ENCODE peak calls at places on chromosomes 7 and 10, in ten cellular contexts. One of them, this sample, is unnamed. For H3K27me3 and H3K9me3, the result is how much of the 10 kb centered on the place peaks cover.

GRCh38 chr7:34096777-34097176 is 191.4 kb downstream of the BMPER start:
- DNase-seq in mesenchymal stem cell: no peak
- DNase-seq in Peyer's patch: no peak
- DNase-seq in pancreas: no peak
- DNase-seq in transverse colon: no peak
- DNase-seq in spleen: no peak
- DNase-seq in colonic mucosa: no peak
- DNase-seq in heart left ventricle: no peak
- DNase-seq in SK-N-SH: no peak
- DNase-seq in tibial artery: no peak
- DNase-seq in this sample: no peak

GRCh38 chr7:130365511-130366441 is 14.5 kb upstream of the CPA1 start:
- DNase-seq in transverse colon: peak
- DNase-seq in Peyer's patch: peak
- DNase-seq in SK-N-SH: peak
- DNase-seq in heart left ventricle: no peak
- DNase-seq in tibial artery: peak
- DNase-seq in pancreas: peak
- DNase-seq in mesenchymal stem cell: peak
- DNase-seq in colonic mucosa: no peak
- DNase-seq in spleen: peak
- DNase-seq in this sample: peak

GRCh38 chr7:65477326-65477725 is 103.7 kb downstream of the ZNF92 start:
- DNase-seq in mesenchymal stem cell: no peak
- DNase-seq in pancreas: no peak
- DNase-seq in tibial artery: no peak
- DNase-seq in transverse colon: no peak
- DNase-seq in heart left ventricle: no peak
- DNase-seq in Peyer's patch: no peak
- DNase-seq in SK-N-SH: peak
- DNase-seq in spleen: no peak
- DNase-seq in colonic mucosa: no peak
- DNase-seq in this sample: no peak

GRCh38 chr7:77940647-77941046 is 142.1 kb downstream of the PHTF2 start:
- DNase-seq in mesenchymal stem cell: peak
- DNase-seq in heart left ventricle: no peak
- DNase-seq in pancreas: peak
- DNase-seq in SK-N-SH: peak
- DNase-seq in spleen: no peak
- DNase-seq in transverse colon: peak
- DNase-seq in tibial artery: no peak
- DNase-seq in Peyer's patch: no peak
- DNase-seq in colonic mucosa: no peak
- DNase-seq in this sample: no peak

GRCh38 chr10:60266513-60266912 is 123.2 kb downstream of the ANK3 start:
- DNase-seq in Peyer's patch: no peak
- DNase-seq in tibial artery: no peak
- DNase-seq in mesenchymal stem cell: no peak
- DNase-seq in transverse colon: no peak
- DNase-seq in colonic mucosa: no peak
- DNase-seq in SK-N-SH: no peak
- DNase-seq in heart left ventricle: no peak
- DNase-seq in pancreas: no peak
- DNase-seq in spleen: no peak
- DNase-seq in this sample: no peak

GRCh38 chr10:11339013-11339412 is 272.4 kb downstream of the USP6NL start:
- DNase-seq in heart left ventricle: no peak
- DNase-seq in Peyer's patch: no peak
- DNase-seq in colonic mucosa: no peak
- DNase-seq in SK-N-SH: no peak
- DNase-seq in pancreas: no peak
- DNase-seq in mesenchymal stem cell: no peak
- DNase-seq in tibial artery: no peak
- DNase-seq in transverse colon: no peak
- DNase-seq in spleen: no peak
- DNase-seq in this sample: no peak

GRCh38 chr10:61842755-61843497 is 58.6 kb upstream of the ARID5B start:
- DNase-seq in transverse colon: no peak
- DNase-seq in spleen: no peak
- DNase-seq in mesenchymal stem cell: peak
- DNase-seq in colonic mucosa: no peak
- DNase-seq in heart left ventricle: no peak
- DNase-seq in SK-N-SH: no peak
- DNase-seq in pancreas: no peak
- DNase-seq in Peyer's patch: no peak
- DNase-seq in tibial artery: no peak
- DNase-seq in this sample: no peak

GRCh38 chr7:127598318-127598717 is 4.8 kb downstream of the FSCN3 start:
- DNase-seq in tibial artery: no peak
- DNase-seq in Peyer's patch: no peak
- DNase-seq in heart left ventricle: no peak
- DNase-seq in colonic mucosa: no peak
- DNase-seq in transverse colon: no peak
- DNase-seq in spleen: no peak
- DNase-seq in pancreas: no peak
- DNase-seq in mesenchymal stem cell: no peak
- DNase-seq in SK-N-SH: no peak
- DNase-seq in this sample: no peak

GRCh38 chr7:121755286-121755685 is 117.7 kb upstream of the PTPRZ1 start:
- DNase-seq in pancreas: no peak
- DNase-seq in SK-N-SH: no peak
- DNase-seq in heart left ventricle: no peak
- DNase-seq in spleen: no peak
- DNase-seq in tibial artery: no peak
- DNase-seq in mesenchymal stem cell: no peak
- DNase-seq in Peyer's patch: no peak
- DNase-seq in transverse colon: no peak
- DNase-seq in colonic mucosa: no peak
- DNase-seq in this sample: no peak

DNA sequence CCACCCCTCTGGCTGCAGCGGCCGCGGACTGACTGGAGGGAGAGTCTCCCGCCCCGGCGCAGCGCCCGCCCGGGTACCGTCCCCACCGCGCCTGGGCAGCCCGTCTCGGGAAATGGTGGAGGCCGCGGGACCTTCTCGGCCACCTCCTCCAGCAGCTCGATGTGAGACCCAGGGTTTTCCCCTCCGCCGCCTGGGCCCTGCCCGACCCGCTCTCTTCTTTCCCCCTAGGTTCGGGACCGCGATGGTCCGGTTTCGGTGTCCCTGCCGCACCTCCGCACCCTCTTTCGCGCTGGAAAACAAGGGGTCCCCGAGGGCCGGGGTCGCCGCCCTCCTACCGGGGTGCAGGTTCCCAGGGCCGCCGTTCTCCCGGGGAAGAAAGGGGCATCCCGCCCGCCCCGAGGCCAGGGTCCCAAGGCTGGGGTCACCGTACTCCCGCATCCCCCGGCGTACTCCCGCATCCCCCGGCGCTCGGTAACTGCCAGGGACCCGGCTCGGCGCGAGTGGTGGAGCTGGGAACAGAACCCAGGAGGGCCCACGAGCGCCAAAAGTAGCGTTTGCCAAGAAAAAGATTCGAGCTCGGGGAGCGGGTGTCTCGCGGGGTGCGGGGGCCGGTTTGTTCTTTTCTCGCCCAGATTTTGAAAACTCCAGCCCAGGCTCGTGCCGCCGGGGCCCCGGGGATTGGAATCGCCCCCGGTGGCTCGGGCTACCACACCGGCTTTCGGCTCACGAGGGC is 3.4 kb downstream of the TNRC18 start:
- DNase-seq in colonic mucosa: no peak
- DNase-seq in pancreas: peak
- DNase-seq in transverse colon: no peak
- DNase-seq in Peyer's patch: peak
- DNase-seq in spleen: peak
- DNase-seq in tibial artery: peak
- DNase-seq in mesenchymal stem cell: no peak
- DNase-seq in SK-N-SH: peak
- DNase-seq in heart left ventricle: peak
- DNase-seq in this sample: peak
- H3K27me3 ChIP-seq in colonic mucosa: under half
- H3K27me3 ChIP-seq in pancreas: under half
- H3K27me3 ChIP-seq in transverse colon: under half
- H3K27me3 ChIP-seq in Peyer's patch: under half
- H3K27me3 ChIP-seq in spleen: under half
- H3K27me3 ChIP-seq in tibial artery: under half
- H3K27me3 ChIP-seq in mesenchymal stem cell: under half
- H3K27me3 ChIP-seq in SK-N-SH: under half
- H3K27me3 ChIP-seq in heart left ventricle: under half
- H3K27me3 ChIP-seq in this sample: under half

GRCh38 chr7:158378978-158379377 is 208.6 kb downstream of the PTPRN2 start:
- DNase-seq in transverse colon: no peak
- DNase-seq in mesenchymal stem cell: no peak
- DNase-seq in heart left ventricle: no peak
- DNase-seq in Peyer's patch: no peak
- DNase-seq in SK-N-SH: no peak
- DNase-seq in colonic mucosa: no peak
- DNase-seq in tibial artery: no peak
- DNase-seq in pancreas: no peak
- DNase-seq in spleen: peak
- DNase-seq in this sample: no peak
- H3K9me3 ChIP-seq in transverse colon: under half
- H3K9me3 ChIP-seq in mesenchymal stem cell: under half
- H3K9me3 ChIP-seq in heart left ventricle: under half
- H3K9me3 ChIP-seq in Peyer's patch: under half
- H3K9me3 ChIP-seq in SK-N-SH: under half
- H3K9me3 ChIP-seq in colonic mucosa: under half
- H3K9me3 ChIP-seq in tibial artery: under half
- H3K9me3 ChIP-seq in pancreas: under half
- H3K9me3 ChIP-seq in spleen: under half
- H3K9me3 ChIP-seq in this sample: under half

GRCh38 chr10:71466330-71466729 is 69.6 kb downstream of the CDH23 start:
- DNase-seq in pancreas: no peak
- DNase-seq in SK-N-SH: no peak
- DNase-seq in transverse colon: no peak
- DNase-seq in Peyer's patch: no peak
- DNase-seq in colonic mucosa: no peak
- DNase-seq in heart left ventricle: no peak
- DNase-seq in spleen: no peak
- DNase-seq in mesenchymal stem cell: no peak
- DNase-seq in tibial artery: no peak
- DNase-seq in this sample: no peak
- H3K27me3 ChIP-seq in pancreas: under half
- H3K27me3 ChIP-seq in SK-N-SH: under half
- H3K27me3 ChIP-seq in transverse colon: under half
- H3K27me3 ChIP-seq in Peyer's patch: under half
- H3K27me3 ChIP-seq in colonic mucosa: under half
- H3K27me3 ChIP-seq in heart left ventricle: under half
- H3K27me3 ChIP-seq in spleen: under half
- H3K27me3 ChIP-seq in mesenchymal stem cell: under half
- H3K27me3 ChIP-seq in tibial artery: under half
- H3K27me3 ChIP-seq in this sample: under half

GRCh38 chr7:157769870-157770213 is 433.0 kb downstream of the DNAJB6 start:
- DNase-seq in transverse colon: no peak
- DNase-seq in colonic mucosa: no peak
- DNase-seq in tibial artery: no peak
- DNase-seq in pancreas: no peak
- DNase-seq in heart left ventricle: peak
- DNase-seq in SK-N-SH: no peak
- DNase-seq in spleen: peak
- DNase-seq in mesenchymal stem cell: no peak
- DNase-seq in Peyer's patch: no peak
- DNase-seq in this sample: no peak
- H3K9me3 ChIP-seq in transverse colon: under half
- H3K9me3 ChIP-seq in colonic mucosa: under half
- H3K9me3 ChIP-seq in tibial artery: under half
- H3K9me3 ChIP-seq in pancreas: under half
- H3K9me3 ChIP-seq in heart left ventricle: under half
- H3K9me3 ChIP-seq in SK-N-SH: under half
- H3K9me3 ChIP-seq in spleen: under half
- H3K9me3 ChIP-seq in mesenchymal stem cell: under half
- H3K9me3 ChIP-seq in Peyer's patch: under half
- H3K9me3 ChIP-seq in this sample: under half

DNA sequence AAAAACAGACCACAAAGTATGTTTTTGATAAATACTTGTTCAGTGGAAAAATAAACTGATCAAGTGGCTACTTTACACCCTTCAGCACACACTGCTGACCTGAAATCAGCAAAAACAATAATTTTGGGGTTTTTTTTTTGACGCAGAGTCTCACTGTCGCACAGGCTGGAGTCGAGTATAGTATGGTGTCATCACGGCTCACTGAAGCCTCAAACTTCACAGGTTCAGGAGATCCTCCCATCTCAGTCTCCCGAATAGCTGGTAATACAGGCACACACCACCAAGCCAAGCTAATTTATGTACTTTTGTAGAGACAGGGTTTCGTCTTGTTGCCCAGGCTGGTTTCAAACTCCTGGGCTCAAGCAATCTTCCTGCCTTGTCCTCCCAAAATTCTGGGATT is 30.6 kb downstream of the TARP start:
- DNase-seq in tibial artery: no peak
- DNase-seq in heart left ventricle: no peak
- DNase-seq in transverse colon: no peak
- DNase-seq in SK-N-SH: no peak
- DNase-seq in mesenchymal stem cell: no peak
- DNase-seq in spleen: no peak
- DNase-seq in pancreas: no peak
- DNase-seq in colonic mucosa: no peak
- DNase-seq in Peyer's patch: no peak
- DNase-seq in this sample: no peak
- H3K27me3 ChIP-seq in tibial artery: under half
- H3K27me3 ChIP-seq in heart left ventricle: under half
- H3K27me3 ChIP-seq in transverse colon: under half
- H3K27me3 ChIP-seq in SK-N-SH: under half
- H3K27me3 ChIP-seq in mesenchymal stem cell: under half
- H3K27me3 ChIP-seq in spleen: under half
- H3K27me3 ChIP-seq in pancreas: under half
- H3K27me3 ChIP-seq in colonic mucosa: under half
- H3K27me3 ChIP-seq in Peyer's patch: under half
- H3K27me3 ChIP-seq in this sample: under half

DNA sequence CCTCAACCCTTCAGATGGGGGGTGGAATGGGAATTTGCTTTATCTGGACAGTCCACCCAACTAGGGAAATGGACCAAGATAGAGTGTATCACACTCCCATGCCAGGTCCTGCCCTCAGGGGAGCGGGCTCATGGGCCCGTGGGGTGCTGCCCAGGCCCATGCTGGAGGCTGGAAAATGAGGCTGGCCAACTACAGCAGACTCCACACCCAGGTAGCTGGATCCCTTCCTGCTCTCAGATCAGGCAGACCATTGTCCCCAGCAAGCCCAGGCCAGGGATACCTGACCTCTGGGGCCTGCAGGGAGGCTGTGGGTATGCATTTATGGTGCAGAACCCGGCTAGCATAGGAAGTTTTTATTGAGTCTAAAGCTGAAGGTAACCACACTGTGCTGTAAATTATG is 162.4 kb downstream of the TCERG1L start:
- DNase-seq in Peyer's patch: no peak
- DNase-seq in heart left ventricle: no peak
- DNase-seq in spleen: peak
- DNase-seq in colonic mucosa: no peak
- DNase-seq in transverse colon: no peak
- DNase-seq in mesenchymal stem cell: no peak
- DNase-seq in SK-N-SH: no peak
- DNase-seq in tibial artery: no peak
- DNase-seq in pancreas: no peak
- DNase-seq in this sample: no peak
- H3K9me3 ChIP-seq in Peyer's patch: under half
- H3K9me3 ChIP-seq in heart left ventricle: under half
- H3K9me3 ChIP-seq in spleen: under half
- H3K9me3 ChIP-seq in colonic mucosa: under half
- H3K9me3 ChIP-seq in transverse colon: under half
- H3K9me3 ChIP-seq in mesenchymal stem cell: under half
- H3K9me3 ChIP-seq in SK-N-SH: under half
- H3K9me3 ChIP-seq in tibial artery: under half
- H3K9me3 ChIP-seq in pancreas: under half
- H3K9me3 ChIP-seq in this sample: under half

This sample was measured in psoas muscle.